ENCODE peak calls at places on chromosome 6, in six cellular contexts. One of them, this sample, is unnamed.

GRCh38 chr6:55433446-55434130 is 106.3 kb downstream of the GFRAL start:
- DNase-seq in mesendoderm: peak; percentile 35
- DNase-seq in bronchial epithelial cell: peak; percentile 68
- DNase-seq in HFF-Myc: no peak
- DNase-seq in H7: no peak
- DNase-seq in ovary: no peak
- DNase-seq in this sample: peak; percentile 96

GRCh38 chr6:105993769-105994521 is 92.2 kb upstream of the PRDM1 start:
- DNase-seq in bronchial epithelial cell: no peak
- DNase-seq in mesendoderm: peak; percentile 48
- DNase-seq in ovary: peak; percentile 50
- DNase-seq in HFF-Myc: no peak
- DNase-seq in H7: peak; percentile 72
- DNase-seq in this sample: no peak

GRCh38 chr6:129661478-129662405 is 48.2 kb downstream of the ARHGAP18 start:
- DNase-seq in H7: no peak
- DNase-seq in bronchial epithelial cell: no peak
- DNase-seq in mesendoderm: no peak
- DNase-seq in HFF-Myc: no peak
- DNase-seq in ovary: peak; percentile 46
- DNase-seq in this sample: no peak

GRCh38 chr6:30533460-30534294 is 22.6 kb downstream of the GNL1 start:
- DNase-seq in bronchial epithelial cell: no peak
- DNase-seq in H7: no peak
- DNase-seq in mesendoderm: no peak
- DNase-seq in ovary: no peak
- DNase-seq in HFF-Myc: no peak
- DNase-seq in this sample: no peak

GRCh38 chr6:170290306-170291128 is at the start of gene DLL1:
- DNase-seq in H7: peak; percentile 90
- DNase-seq in bronchial epithelial cell: peak; percentile 25
- DNase-seq in mesendoderm: peak; percentile 58
- DNase-seq in HFF-Myc: no peak
- DNase-seq in ovary: no peak
- DNase-seq in this sample: no peak

GRCh38 chr6:22227824-22228610 is 68.8 kb downstream of the PRL start:
- DNase-seq in mesendoderm: no peak
- DNase-seq in ovary: no peak
- DNase-seq in H7: no peak
- DNase-seq in HFF-Myc: no peak
- DNase-seq in bronchial epithelial cell: no peak
- DNase-seq in this sample: no peak

GRCh38 chr6:18551228-18551627 is 164.1 kb downstream of the RNF144B start:
- DNase-seq in HFF-Myc: peak; percentile 27
- DNase-seq in bronchial epithelial cell: peak; percentile 76
- DNase-seq in mesendoderm: no peak
- DNase-seq in ovary: no peak
- DNase-seq in H7: no peak
- DNase-seq in this sample: peak; percentile 25

GRCh38 chr6:12280458-12280857 is 9.7 kb upstream of the EDN1 start:
- DNase-seq in mesendoderm: no peak
- DNase-seq in H7: no peak
- DNase-seq in bronchial epithelial cell: no peak
- DNase-seq in ovary: no peak
- DNase-seq in HFF-Myc: no peak
- DNase-seq in this sample: no peak

GRCh38 chr6:431986-432385 is 40.4 kb downstream of the IRF4 start:
- DNase-seq in ovary: no peak
- DNase-seq in mesendoderm: no peak
- DNase-seq in HFF-Myc: no peak
- DNase-seq in H7: no peak
- DNase-seq in bronchial epithelial cell: no peak
- DNase-seq in this sample: no peak

GRCh38 chr6:133886104-133886503 is 2.8 kb upstream of the TCF21 start:
- DNase-seq in bronchial epithelial cell: no peak
- DNase-seq in ovary: no peak
- DNase-seq in H7: no peak
- DNase-seq in mesendoderm: no peak
- DNase-seq in HFF-Myc: no peak
- DNase-seq in this sample: no peak

GRCh38 chr6:111758608-111759293 is 114.5 kb downstream of the FYN start:
- DNase-seq in HFF-Myc: no peak
- DNase-seq in bronchial epithelial cell: no peak
- DNase-seq in ovary: no peak
- DNase-seq in H7: no peak
- DNase-seq in mesendoderm: no peak
- DNase-seq in this sample: no peak

GRCh38 chr6:160379464-160379863 is 31.3 kb downstream of the SLC22A3 start:
- DNase-seq in HFF-Myc: no peak
- DNase-seq in mesendoderm: no peak
- DNase-seq in H7: no peak
- DNase-seq in ovary: no peak
- DNase-seq in bronchial epithelial cell: peak; percentile 92
- DNase-seq in this sample: no peak

GRCh38 chr6:5260111-5260620 is 584 bp downstream of the LYRM4 start:
- DNase-seq in mesendoderm: peak; percentile 81
- DNase-seq in bronchial epithelial cell: peak; percentile 75
- DNase-seq in HFF-Myc: peak; percentile 29
- DNase-seq in H7: peak; percentile 83
- DNase-seq in ovary: no peak
- DNase-seq in this sample: no peak

GRCh38 chr6:50986319-50986718 is 167.6 kb downstream of the TFAP2B start:
- DNase-seq in mesendoderm: no peak
- DNase-seq in H7: no peak
- DNase-seq in HFF-Myc: no peak
- DNase-seq in ovary: no peak
- DNase-seq in bronchial epithelial cell: peak; percentile 50
- DNase-seq in this sample: no peak

GRCh38 chr6:108837236-108837971 is 10.8 kb upstream of the ARMC2 start:
- DNase-seq in HFF-Myc: no peak
- DNase-seq in bronchial epithelial cell: no peak
- DNase-seq in ovary: no peak
- DNase-seq in H7: no peak
- DNase-seq in mesendoderm: no peak
- DNase-seq in this sample: no peak

GRCh38 chr6:22025468-22026159 is 271.2 kb downstream of the PRL start:
- DNase-seq in ovary: peak; percentile 50
- DNase-seq in HFF-Myc: peak; percentile 35
- DNase-seq in H7: peak; percentile 59
- DNase-seq in mesendoderm: peak; percentile 98
- DNase-seq in bronchial epithelial cell: peak; percentile 62
- DNase-seq in this sample: peak; percentile 46

GRCh38 chr6:39143238-39143930 is 28.4 kb upstream of the SAYSD1 start:
- DNase-seq in H7: no peak
- DNase-seq in bronchial epithelial cell: peak; percentile 50
- DNase-seq in mesendoderm: no peak
- DNase-seq in ovary: no peak
- DNase-seq in HFF-Myc: no peak
- DNase-seq in this sample: no peak

GRCh38 chr6:52325695-52326471 is 36.1 kb upstream of the PAQR8 start:
- DNase-seq in H7: peak; percentile 58
- DNase-seq in ovary: peak; percentile 52
- DNase-seq in bronchial epithelial cell: no peak
- DNase-seq in HFF-Myc: no peak
- DNase-seq in mesendoderm: peak; percentile 95
- DNase-seq in this sample: no peak

GRCh38 chr6:138719011-138719635 is 54.4 kb upstream of the CCDC28A start:
- DNase-seq in HFF-Myc: no peak
- DNase-seq in bronchial epithelial cell: no peak
- DNase-seq in ovary: no peak
- DNase-seq in H7: no peak
- DNase-seq in mesendoderm: no peak
- DNase-seq in this sample: peak; percentile 30

GRCh38 chr6:98117072-98117471 is 717.3 kb upstream of the POU3F2 start:
- DNase-seq in bronchial epithelial cell: no peak
- DNase-seq in H7: no peak
- DNase-seq in mesendoderm: no peak
- DNase-seq in HFF-Myc: no peak
- DNase-seq in ovary: no peak
- DNase-seq in this sample: no peak

GRCh38 chr6:50145125-50145524 is 95.4 kb upstream of the DEFB112 start:
- DNase-seq in H7: no peak
- DNase-seq in HFF-Myc: no peak
- DNase-seq in mesendoderm: peak; percentile 15
- DNase-seq in ovary: no peak
- DNase-seq in bronchial epithelial cell: peak; percentile 26
- DNase-seq in this sample: no peak

GRCh38 chr6:136927313-136927712 is 5.2 kb downstream of the SLC35D3 start:
- DNase-seq in HFF-Myc: no peak
- DNase-seq in ovary: no peak
- DNase-seq in bronchial epithelial cell: no peak
- DNase-seq in H7: peak; percentile 78
- DNase-seq in mesendoderm: peak; percentile 72
- DNase-seq in this sample: no peak

GRCh38 chr6:34272022-34272926 is 23.5 kb upstream of the SMIM29 start:
- DNase-seq in mesendoderm: peak; percentile 65
- DNase-seq in HFF-Myc: no peak
- DNase-seq in H7: peak; percentile 77
- DNase-seq in bronchial epithelial cell: no peak
- DNase-seq in ovary: no peak
- DNase-seq in this sample: no peak

GRCh38 chr6:114467931-114468330 is 125.1 kb upstream of the HS3ST5 start:
- DNase-seq in mesendoderm: no peak
- DNase-seq in ovary: no peak
- DNase-seq in bronchial epithelial cell: no peak
- DNase-seq in HFF-Myc: no peak
- DNase-seq in H7: no peak
- DNase-seq in this sample: no peak

GRCh38 chr6:308768-309167 is 16.5 kb downstream of the DUSP22 start:
- DNase-seq in H7: peak; percentile 80
- DNase-seq in ovary: no peak
- DNase-seq in mesendoderm: no peak
- DNase-seq in bronchial epithelial cell: no peak
- DNase-seq in HFF-Myc: no peak
- DNase-seq in this sample: no peak

GRCh38 chr6:156731436-156731835 is 45.7 kb upstream of the ARID1B start:
- DNase-seq in H7: no peak
- DNase-seq in bronchial epithelial cell: peak; percentile 74
- DNase-seq in mesendoderm: no peak
- DNase-seq in HFF-Myc: peak; percentile 49
- DNase-seq in ovary: no peak
- DNase-seq in this sample: peak; percentile 31

DNA sequence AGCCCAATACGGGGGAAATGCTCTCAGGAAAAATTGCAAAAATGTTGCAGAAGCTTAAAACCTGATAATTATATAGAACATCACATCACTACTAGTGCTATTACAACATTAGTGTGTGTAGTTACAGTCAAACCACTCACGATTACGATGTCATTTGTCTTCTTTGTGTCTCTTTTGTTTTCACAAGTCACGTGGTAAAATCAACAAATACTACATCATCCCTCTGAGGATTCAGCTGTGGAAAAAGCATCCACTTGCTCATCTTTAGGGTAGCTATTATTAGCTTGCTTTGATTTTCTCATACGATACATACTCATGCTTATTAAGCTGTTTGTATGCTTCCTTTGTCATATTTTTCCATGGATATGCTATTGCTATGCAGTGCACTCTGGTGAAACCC is 22.2 kb upstream of the ATXN1 start:
- DNase-seq in bronchial epithelial cell: no peak
- DNase-seq in ovary: no peak
- DNase-seq in H7: no peak
- DNase-seq in mesendoderm: no peak
- DNase-seq in HFF-Myc: no peak
- DNase-seq in this sample: no peak
- H3K4me3 ChIP-seq in bronchial epithelial cell: no peak overlapping the region
- H3K4me3 ChIP-seq in ovary: no peak overlapping the region
- H3K4me3 ChIP-seq in H7: no peak overlapping the region
- H3K4me3 ChIP-seq in mesendoderm: no peak overlapping the region
- H3K4me3 ChIP-seq in HFF-Myc: no peak overlapping the region
- H3K4me3 ChIP-seq in this sample: no peak overlapping the region

DNA sequence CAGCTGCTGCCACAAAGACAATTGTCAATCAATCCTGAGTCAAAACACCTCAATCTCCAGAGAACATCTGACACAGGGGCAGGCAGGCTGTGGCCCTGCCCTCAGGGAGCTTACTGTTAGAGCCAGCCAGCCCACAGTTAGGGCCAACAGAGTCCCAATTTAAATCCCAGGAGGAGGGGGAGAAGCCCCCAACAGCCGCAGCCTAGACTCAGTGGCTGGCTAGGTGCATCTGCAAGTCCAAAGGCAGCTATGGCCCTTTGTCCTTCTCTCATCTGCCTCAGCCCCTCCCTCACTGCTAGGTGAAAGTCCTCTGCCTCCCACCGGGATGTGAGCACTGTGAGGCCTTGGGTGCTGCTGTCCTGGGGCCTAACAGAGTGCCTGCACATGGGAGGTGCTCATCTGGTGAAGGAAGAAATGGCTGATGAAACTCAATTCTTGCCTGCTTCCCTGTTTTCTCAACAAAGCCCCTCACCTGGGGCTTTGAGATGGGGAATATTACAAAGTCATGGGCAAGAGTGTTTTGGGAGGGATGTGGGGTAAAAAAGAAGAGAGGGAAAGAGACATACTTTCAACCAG is 33.7 kb upstream of the VEGFA start:
- DNase-seq in bronchial epithelial cell: no peak
- DNase-seq in HFF-Myc: no peak
- DNase-seq in mesendoderm: no peak
- DNase-seq in ovary: no peak
- DNase-seq in H7: peak; percentile 18
- DNase-seq in this sample: no peak
- H3K4me3 ChIP-seq in bronchial epithelial cell: no peak overlapping the region
- H3K4me3 ChIP-seq in HFF-Myc: no peak overlapping the region
- H3K4me3 ChIP-seq in mesendoderm: no peak overlapping the region
- H3K4me3 ChIP-seq in ovary: no peak overlapping the region
- H3K4me3 ChIP-seq in H7: no peak overlapping the region
- H3K4me3 ChIP-seq in this sample: no peak overlapping the region

DNA sequence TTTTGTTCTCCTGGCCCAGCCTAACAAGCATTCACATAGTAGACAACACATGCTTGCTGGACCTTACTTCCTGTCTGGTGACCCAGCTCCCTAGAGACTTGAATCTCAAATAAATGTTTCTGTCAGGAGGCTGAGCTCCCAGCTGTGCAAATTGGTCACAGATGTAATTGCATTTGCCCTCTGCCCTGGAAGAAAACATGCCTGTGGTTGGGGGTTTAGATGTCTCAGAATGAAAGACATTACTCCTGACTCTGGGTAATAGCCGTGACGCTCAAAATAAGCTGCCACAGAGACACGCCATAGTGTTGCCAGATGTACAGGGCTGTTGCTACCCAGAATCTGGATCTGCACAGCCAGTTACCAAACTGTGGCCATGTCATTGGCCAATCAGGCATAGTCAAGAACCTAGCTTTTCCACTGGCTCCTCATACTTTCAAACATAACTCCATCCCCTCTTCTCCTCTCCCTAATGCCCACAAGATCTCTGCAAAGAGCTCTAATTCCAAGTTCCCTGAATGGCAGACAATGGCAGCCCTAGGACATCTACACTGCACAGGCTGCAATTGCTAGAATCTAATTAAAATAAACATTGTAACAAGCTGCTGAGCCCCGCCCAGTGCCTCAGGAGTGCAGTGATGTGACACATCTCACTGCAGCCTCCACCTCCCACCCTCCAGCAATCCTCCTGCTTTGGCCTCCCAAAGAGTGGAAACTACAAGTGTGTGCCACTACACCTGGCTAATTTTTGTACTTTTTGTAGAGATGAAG is 32.8 kb upstream of the GMPR start:
- DNase-seq in bronchial epithelial cell: no peak
- DNase-seq in mesendoderm: no peak
- DNase-seq in ovary: no peak
- DNase-seq in H7: no peak
- DNase-seq in HFF-Myc: peak; percentile 100
- DNase-seq in this sample: peak; percentile 89
- H3K4me3 ChIP-seq in bronchial epithelial cell: no peak overlapping the region
- H3K4me3 ChIP-seq in mesendoderm: no peak overlapping the region
- H3K4me3 ChIP-seq in ovary: no peak overlapping the region
- H3K4me3 ChIP-seq in H7: no peak overlapping the region
- H3K4me3 ChIP-seq in HFF-Myc: no peak overlapping the region
- H3K4me3 ChIP-seq in this sample: no peak overlapping the region

GRCh38 chr6:157953580-157954091 is 28.0 kb upstream of the SYNJ2 start:
- DNase-seq in HFF-Myc: no peak
- DNase-seq in bronchial epithelial cell: no peak
- DNase-seq in H7: no peak
- DNase-seq in mesendoderm: no peak
- DNase-seq in ovary: no peak
- DNase-seq in this sample: no peak
- H3K4me3 ChIP-seq in HFF-Myc: no peak overlapping the region
- H3K4me3 ChIP-seq in bronchial epithelial cell: no peak overlapping the region
- H3K4me3 ChIP-seq in H7: no peak overlapping the region
- H3K4me3 ChIP-seq in mesendoderm: no peak overlapping the region
- H3K4me3 ChIP-seq in ovary: peak overlapping the region; percentile 18
- H3K4me3 ChIP-seq in this sample: no peak overlapping the region

This sample was measured in skeletal muscle cell.